ENCODE peak calls at places on chromosomes 12 and 14, in four cellular contexts. F is NCI-H1105 treated with DMSO at 0.1 percent for 48 hours, D is testis, Y is fibroblast of mammary gland. Q is an unnamed sample.

GRCh38 chr12:119691202-119691846 is 23.4 kb downstream of the PRKAB1 start:
- DNase-seq in D (no peak), Y (no peak), F (no peak), Q (no peak)

GRCh38 chr14:73237786-73238261 is 518 bp downstream of the PAPLN start:
- DNase-seq in F (peak), D (no peak), Y (no peak), Q (no peak)

GRCh38 chr14:100836961-100837811 is 11.3 kb downstream of the MEG3 start:
- DNase-seq in D (no peak), Y (no peak), F (no peak), Q (no peak)

GRCh38 chr12:54159140-54159539 is 29.6 kb downstream of the SMUG1 start:
- DNase-seq in Y (no peak), D (peak), F (peak), Q (peak)

GRCh38 chr12:132484891-132485441 is 5.0 kb upstream of the FBRSL1 start:
- DNase-seq in F (no peak), Y (no peak), D (no peak), Q (no peak)

GRCh38 chr14:95562892-95563685 is 28.2 kb downstream of the GLRX5 start:
- DNase-seq in D (no peak), Y (peak), F (no peak), Q (no peak)

GRCh38 chr12:47987411-47988072 is 16.7 kb downstream of the COL2A1 start:
- DNase-seq in Y (peak), D (no peak), F (no peak), Q (peak)

GRCh38 chr14:64823305-64823985 is 56.3 kb downstream of the SPTB start:
- DNase-seq in Y (peak), D (peak), F (peak), Q (peak)

GRCh38 chr14:88229428-88229827 is 93.6 kb downstream of the KCNK10 start:
- DNase-seq in D (no peak), Y (peak), F (no peak), Q (no peak)

GRCh38 chr12:75007133-75007532 is 202.5 kb downstream of the KCNC2 start:
- DNase-seq in Y (no peak), F (no peak), D (no peak), Q (no peak)

GRCh38 chr12:54601841-54602240 is 13.4 kb upstream of the PPP1R1A start:
- DNase-seq in D (no peak), Y (peak), F (no peak), Q (peak)

GRCh38 chr14:104870368-104871144 is 5.5 kb downstream of the CEP170B start:
- DNase-seq in F (no peak), D (no peak), Y (no peak), Q (no peak)

GRCh38 chr12:128008341-128008740 is 258.6 kb upstream of the TMEM132C start:
- DNase-seq in Y (no peak), F (no peak), D (no peak), Q (peak)

GRCh38 chr12:123111498-123112165 is 39.3 kb downstream of the PITPNM2 start:
- DNase-seq in F (no peak), D (no peak), Y (peak), Q (peak)

GRCh38 chr14:50667491-50668007 is 557 bp downstream of the SAV1 start:
- DNase-seq in D (peak), Y (no peak), F (peak), Q (no peak)

GRCh38 chr12:8156845-8157244 is at the start of gene ZNF705A:
- DNase-seq in F (no peak), Y (peak), D (no peak), Q (peak)

GRCh38 chr12:103833095-103833777 is 7.8 kb downstream of the NT5DC3 start:
- DNase-seq in D (no peak), Y (peak), F (no peak), Q (no peak)

GRCh38 chr12:104477812-104478388 is 21.2 kb downstream of the CHST11 start:
- DNase-seq in D (no peak), Y (no peak), F (no peak), Q (no peak)

GRCh38 chr14:24848427-24848826 is 201.5 kb downstream of the STXBP6 start:
- DNase-seq in F (no peak), Y (peak), D (no peak), Q (peak)

GRCh38 chr12:70876952-70877351 is 43.6 kb downstream of the PTPRR start:
- DNase-seq in D (no peak), F (no peak), Y (peak), Q (no peak)

Q was measured in ELR.